ENCODE peak calls at places on chromosomes 13 and 19, in five cellular contexts. C is fibroblast of the aortic adventitia, L is A549, Q is OCI-LY7, W is ovary. H is an unnamed sample.

GRCh38 chr13:99303863-99304521 is 3.2 kb downstream of the GPR183 start:
- DNase-seq in C (no peak), L (no peak), Q (no peak), W (no peak), H (no peak)

GRCh38 chr13:109496216-109496615 is 290.2 kb downstream of the IRS2 start:
- DNase-seq in C (no peak), L (no peak), Q (no peak), W (no peak), H (peak)

GRCh38 chr13:94427313-94427712 is 52.2 kb downstream of the DCT start:
- DNase-seq in C (no peak), L (no peak), Q (no peak), W (no peak), H (no peak)

GRCh38 chr19:38650180-38650775 is 2.8 kb downstream of the ACTN4 start:
- DNase-seq in C (no peak), L (no peak), Q (no peak), W (no peak), H (no peak)

GRCh38 chr19:18202759-18203407 is 959 bp downstream of the RAB3A start:
- DNase-seq in C (no peak), L (no peak), Q (peak), W (peak), H (peak)

GRCh38 chr19:8935460-8935859 is 74.7 kb downstream of the MUC16 start:
- DNase-seq in C (no peak), L (no peak), Q (no peak), W (no peak), H (no peak)

GRCh38 chr19:46608581-46609345 is 7.6 kb downstream of the CALM3 start:
- DNase-seq in C (no peak), L (no peak), Q (no peak), W (no peak), H (no peak)

GRCh38 chr13:62933809-62934208 is 1518.2 kb upstream of the PCDH20 start:
- DNase-seq in C (no peak), L (no peak), Q (no peak), W (no peak), H (no peak)

GRCh38 chr19:48964205-48965032 is 690 bp upstream of the FTL start:
- DNase-seq in C (peak), L (peak), Q (no peak), W (peak), H (peak)

GRCh38 chr13:109779074-109779473 is 7.3 kb downstream of the IRS2 start:
- DNase-seq in C (no peak), L (no peak), Q (peak), W (no peak), H (no peak)

DNA sequence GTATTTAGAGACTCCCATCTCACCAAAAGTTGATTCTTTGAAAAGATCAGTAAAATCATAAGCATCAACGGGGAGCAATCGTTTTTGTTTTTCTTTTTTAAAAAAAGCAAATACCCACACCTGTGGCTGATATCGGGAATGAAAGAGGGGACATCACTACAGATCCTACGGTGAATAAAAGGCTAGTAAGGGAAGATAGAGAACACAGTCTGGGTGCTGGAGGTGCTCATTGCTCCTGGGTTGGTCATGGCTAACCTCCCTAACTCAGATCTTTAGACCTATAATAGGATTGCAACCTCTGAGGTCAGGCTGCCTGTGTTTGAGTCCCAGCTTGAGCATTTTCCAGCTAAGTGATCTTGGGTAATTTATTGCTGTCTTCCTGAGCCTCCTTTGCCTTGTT is 1.1 kb downstream of the EHD2 start:
- DNase-seq in C (no peak), L (no peak), Q (no peak), W (no peak), H (peak)
- H3K4me3 ChIP-seq in C (peak), L (peak), Q (no peak), W (peak), H (peak)

DNA sequence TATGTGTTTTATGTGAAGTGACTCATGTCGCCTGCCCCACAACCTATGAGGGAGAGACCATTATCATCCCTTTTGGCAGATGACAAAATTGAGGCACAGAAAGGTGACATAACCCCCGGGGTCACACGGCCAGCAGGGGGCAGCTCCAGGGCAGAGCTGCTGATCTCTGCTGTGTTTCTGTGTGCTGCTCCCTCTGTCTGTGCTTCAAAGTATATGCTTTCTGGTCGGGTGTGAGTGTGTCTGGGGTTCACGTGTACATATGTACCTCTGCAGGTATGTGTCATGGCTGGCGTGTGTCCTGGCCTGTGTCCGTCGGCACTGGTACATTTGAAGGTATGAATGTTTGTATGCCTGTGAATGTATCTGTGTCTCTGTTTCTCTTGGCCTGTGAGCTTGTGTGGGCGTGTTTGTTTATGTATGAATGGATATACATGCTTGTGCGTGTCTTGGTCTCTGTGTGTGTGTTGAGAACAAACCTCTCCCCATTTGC is 7.1 kb downstream of the LIPE start:
- DNase-seq in C (peak), L (peak), Q (peak), W (no peak), H (peak)
- TF ChIP-seq CTCF in C (peak), L (peak), Q (peak), W (no peak), H (peak)

GRCh38 chr13:27442797-27443196 is 7.6 kb downstream of the MTIF3 start:
- DNase-seq in C (no peak), L (no peak), Q (no peak), W (no peak), H (no peak)
- H3K4me3 ChIP-seq in C (no peak), L (no peak), Q (no peak), W (no peak), H (no peak)

DNA sequence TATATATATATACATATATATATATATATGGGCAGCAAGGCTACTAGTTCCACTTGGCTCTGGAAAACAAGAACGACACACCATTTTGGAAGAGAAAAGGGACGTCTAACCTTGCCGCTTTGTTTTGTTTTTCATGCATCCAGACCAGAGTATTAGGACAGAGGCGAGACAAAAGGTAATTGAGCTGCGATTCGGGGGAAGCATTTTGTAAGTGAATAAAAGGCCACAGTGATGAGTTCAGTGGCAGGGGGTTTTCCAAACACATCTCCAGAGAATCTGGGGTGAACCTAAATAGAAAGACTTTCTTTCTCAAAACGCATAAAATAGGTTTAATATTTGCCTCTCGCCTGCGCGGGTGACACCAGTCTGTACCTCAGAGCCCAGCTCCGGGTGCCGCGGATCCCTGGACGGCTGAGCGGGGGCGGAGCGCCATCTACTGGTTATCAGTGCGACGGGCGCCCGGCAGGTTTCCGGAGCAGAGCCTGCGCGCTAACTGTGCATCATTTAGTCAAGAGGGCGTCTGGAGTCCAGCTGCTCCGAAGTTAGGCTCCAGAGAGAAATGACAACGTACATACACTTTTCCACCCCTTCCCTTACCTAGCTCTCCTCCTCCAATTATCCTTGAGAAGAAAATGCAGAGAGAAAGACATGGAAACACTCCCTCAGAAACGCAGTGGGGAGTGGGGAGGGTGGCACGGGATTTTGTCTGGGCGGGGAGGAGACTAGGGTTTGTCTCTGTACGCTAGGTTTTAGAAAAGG is 262.3 kb downstream of the TBC1D4 start:
- DNase-seq in C (peak), L (peak), Q (peak), W (peak), H (peak)
- TF ChIP-seq CTCF in C (peak), L (peak), Q (peak), W (peak), H (peak)

GRCh38 chr13:29361716-29362115 is 233.8 kb downstream of the SLC7A1 start:
- DNase-seq in C (no peak), L (no peak), Q (no peak), W (no peak), H (no peak)

GRCh38 chr13:29359181-29359580 is 236.3 kb downstream of the SLC7A1 start:
- DNase-seq in C (no peak), L (no peak), Q (no peak), W (no peak), H (no peak)

GRCh38 chr13:29362849-29363604 is 232.5 kb downstream of the SLC7A1 start:
- DNase-seq in C (peak), L (peak), Q (peak), W (peak), H (peak)
- H3K4me3 ChIP-seq in C (no peak), L (no peak), Q (no peak), W (no peak), H (no peak)

GRCh38 chr13:100544866-100545683 is 43.5 kb downstream of the GGACT start:
- DNase-seq in C (no peak), L (no peak), Q (no peak), W (no peak), H (no peak)
- TF ChIP-seq CTCF in C (no peak), L (no peak), Q (no peak), W (no peak), H (no peak)

GRCh38 chr19:50978772-50979390 is 4.8 kb downstream of the KLK7 start:
- DNase-seq in C (no peak), L (no peak), Q (no peak), W (no peak), H (no peak)

GRCh38 chr19:50977626-50978025 is 6.1 kb downstream of the KLK7 start:
- DNase-seq in C (no peak), L (no peak), Q (no peak), W (no peak), H (no peak)

GRCh38 chr19:50981587-50982146 is 2.0 kb downstream of the KLK7 start:
- DNase-seq in C (no peak), L (no peak), Q (no peak), W (no peak), H (no peak)

GRCh38 chr19:50980203-50980602 is 3.5 kb downstream of the KLK7 start:
- DNase-seq in C (no peak), L (no peak), Q (no peak), W (no peak), H (no peak)

GRCh38 chr19:50979758-50980157 is 4.0 kb downstream of the KLK7 start:
- DNase-seq in C (no peak), L (no peak), Q (no peak), W (no peak), H (no peak)
- H3K4me3 ChIP-seq in C (no peak), L (no peak), Q (no peak), W (no peak), H (no peak)

GRCh38 chr13:40452038-40452666 is 214.3 kb downstream of the FOXO1 start:
- DNase-seq in C (no peak), L (no peak), Q (no peak), W (no peak), H (no peak)
- TF ChIP-seq CTCF in C (no peak), L (no peak), Q (no peak), W (no peak), H (no peak)